ENCODE peak calls at places on chromosomes 3 and 15, in five cellular contexts. D, U, A, M and N are unnamed samples. For H3K4me1, the result is how much of the 10 kb centered on the place peaks cover.

GRCh38 chr15:69557340-69558137 is 104.9 kb downstream of the RPLP1 start:
- DNase-seq in U (no peak), A (no peak), D (no peak), M (no peak), N (peak)

GRCh38 chr3:43489918-43490317 is 131.9 kb downstream of the ANO10 start:
- DNase-seq in M (no peak), A (no peak), D (no peak), U (no peak), N (no peak)

GRCh38 chr3:54826255-54826691 is 101.6 kb downstream of the LRTM1 start:
- DNase-seq in U (no peak), M (no peak), D (no peak), A (no peak), N (no peak)

GRCh38 chr3:43773273-43774104 is 82.8 kb downstream of the ABHD5 start:
- DNase-seq in D (peak), U (peak), A (no peak), M (peak), N (no peak)

GRCh38 chr3:141663993-141664392 is 74.1 kb upstream of the RNF7 start:
- DNase-seq in D (no peak), A (no peak), U (peak), M (no peak), N (no peak)

GRCh38 chr3:12967751-12968209 is 105.4 kb downstream of the IQSEC1 start:
- DNase-seq in D (peak), U (peak), A (peak), M (peak), N (peak)

GRCh38 chr15:58875343-58875742 is 58.1 kb downstream of the SLTM start:
- DNase-seq in U (no peak), M (no peak), D (no peak), A (no peak), N (no peak)

GRCh38 chr3:195257454-195258448 is 13.2 kb downstream of the XXYLT1 start:
- DNase-seq in U (no peak), M (no peak), A (no peak), D (no peak), N (peak)

GRCh38 chr15:68781766-68782588 is 38.7 kb downstream of the ANP32A start:
- DNase-seq in U (no peak), A (no peak), D (peak), M (peak), N (no peak)

GRCh38 chr3:15804553-15805095 is 6.8 kb upstream of the ANKRD28 start:
- DNase-seq in D (no peak), A (no peak), U (no peak), M (no peak), N (no peak)

GRCh38 chr3:115704661-115705338 is 81.5 kb downstream of the GAP43 start:
- DNase-seq in D (no peak), M (no peak), A (no peak), U (no peak), N (no peak)

GRCh38 chr3:12323237-12323636 is 34.4 kb downstream of the PPARG start:
- DNase-seq in M (no peak), D (no peak), U (no peak), A (no peak), N (no peak)

GRCh38 chr3:32392530-32393302 is 1.1 kb downstream of the CMTM7 start:
- DNase-seq in D (peak), M (no peak), A (peak), U (no peak), N (peak)

GRCh38 chr3:75332784-75333183 is 331.3 kb upstream of the FRG2C start:
- DNase-seq in D (no peak), M (no peak), U (no peak), A (no peak), N (peak)

GRCh38 chr3:197367081-197367780 is 68.8 kb upstream of the DLG1 start:
- DNase-seq in M (no peak), D (no peak), A (no peak), U (no peak), N (peak)

GRCh38 chr15:81199031-81199779 is 2.5 kb downstream of the IL16 start:
- DNase-seq in D (no peak), A (no peak), U (no peak), M (no peak), N (no peak)

GRCh38 chr3:174786825-174787224 is 72.3 kb upstream of the NAALADL2 start:
- DNase-seq in U (no peak), A (no peak), M (no peak), D (no peak), N (no peak)

GRCh38 chr3:186965141-186965879 is 35.0 kb downstream of the ST6GAL1 start:
- DNase-seq in M (peak), U (no peak), D (no peak), A (no peak), N (no peak)

GRCh38 chr3:176795897-176796296 is 401.4 kb downstream of the TBL1XR1 start:
- DNase-seq in M (no peak), U (no peak), D (no peak), A (no peak), N (no peak)

GRCh38 chr3:125043599-125044151 is 12.1 kb downstream of the HEG1 start:
- DNase-seq in D (peak), U (peak), M (no peak), A (no peak), N (no peak)

GRCh38 chr15:62899090-62899493 is 143.5 kb upstream of the TPM1 start:
- DNase-seq in A (no peak), U (peak), M (no peak), D (no peak), N (peak)

GRCh38 chr3:113501597-113501996 is 13.4 kb downstream of the SPICE1 start:
- DNase-seq in U (no peak), D (no peak), A (no peak), M (no peak), N (no peak)

GRCh38 chr15:83092309-83092976 is 15.0 kb upstream of the TM6SF1 start:
- DNase-seq in M (no peak), A (no peak), U (peak), D (no peak), N (no peak)

GRCh38 chr15:92643849-92644815 is 11.4 kb downstream of the FAM174B start:
- DNase-seq in U (no peak), M (no peak), A (no peak), D (no peak), N (no peak)
- H3K4me1 ChIP-seq in U (under half), M (under half), A (under half), D (under half), N (under half)

DNA sequence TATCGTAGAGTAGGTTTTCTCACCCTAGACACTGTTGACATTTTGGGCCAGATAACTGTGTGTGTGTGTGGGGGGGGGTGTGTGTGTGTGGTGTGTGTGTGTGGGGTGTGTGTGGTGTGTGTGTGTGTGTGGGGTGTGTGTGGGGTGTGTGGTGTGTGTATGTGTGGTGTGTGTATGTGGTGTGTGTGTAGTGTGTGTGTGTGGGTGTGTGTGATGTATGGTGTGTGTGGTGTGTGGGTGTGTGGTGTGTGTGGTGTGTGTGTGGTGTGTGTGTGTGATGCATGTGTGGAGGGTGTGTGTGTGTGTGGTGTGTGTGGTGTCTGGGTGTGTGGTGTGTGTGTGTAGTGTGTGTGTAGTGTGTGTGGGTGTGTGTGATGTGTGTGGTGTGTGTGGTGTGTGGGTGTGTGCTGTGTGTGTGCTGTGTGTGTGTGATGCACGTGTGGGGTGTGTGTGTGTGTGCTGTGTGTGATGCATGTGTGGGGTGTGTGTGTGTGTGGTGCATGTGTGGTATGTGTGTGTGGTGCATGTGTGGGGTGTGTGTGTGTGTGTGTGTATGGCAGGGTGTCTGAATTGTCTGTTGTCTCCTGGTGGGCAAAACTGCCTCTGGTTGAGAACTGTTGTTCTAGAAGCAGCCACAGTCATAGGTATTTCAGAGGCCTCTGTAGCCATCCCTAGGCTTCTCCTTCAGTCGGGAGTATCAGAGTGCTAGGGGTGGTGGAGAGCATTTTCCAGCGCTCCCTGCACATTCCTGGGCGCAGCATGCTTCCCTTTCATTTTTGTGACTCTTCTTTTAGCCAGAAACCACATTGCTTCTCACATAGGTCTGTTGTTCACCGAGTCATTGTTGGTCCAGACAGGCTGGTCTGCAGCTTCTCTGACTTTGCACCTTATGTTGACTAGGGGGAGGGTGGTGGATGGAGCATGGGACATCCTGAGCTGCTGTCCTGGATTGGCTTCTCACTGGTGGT is 84.4 kb downstream of the THSD4 start:
- DNase-seq in U (no peak), A (no peak), M (no peak), D (no peak), N (no peak)
- H3K27ac ChIP-seq in U (peak), A (no peak), M (no peak), D (peak), N (no peak)

GRCh38 chr15:64846246-64846645 is 4.5 kb downstream of the PLEKHO2 start:
- DNase-seq in A (no peak), U (no peak), D (no peak), M (no peak), N (no peak)
- H3K4me1 ChIP-seq in A (half or more), U (under half), D (under half), M (under half), N (under half)

DNA sequence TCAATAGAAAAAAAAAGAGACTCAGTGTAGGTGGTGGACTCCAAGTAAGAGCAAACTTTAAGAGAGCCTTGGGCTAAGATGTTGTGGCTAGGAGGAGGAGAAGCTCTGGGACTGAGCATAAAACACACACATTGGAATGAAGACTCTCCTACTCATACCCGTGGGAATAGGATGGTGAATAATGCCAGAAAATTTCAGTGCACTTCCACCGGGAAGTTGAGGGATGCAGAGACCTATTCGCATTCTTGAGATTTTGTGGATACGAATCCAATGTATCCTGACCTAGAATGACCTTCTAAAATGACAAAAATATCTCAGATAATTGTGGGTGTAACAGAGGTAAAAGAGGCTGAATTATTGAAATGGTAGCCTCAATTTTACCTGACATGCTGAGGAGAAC is 388.7 kb upstream of the SGO1 start:
- DNase-seq in U (no peak), A (no peak), M (no peak), D (no peak), N (no peak)
- H3K27ac ChIP-seq in U (no peak), A (no peak), M (no peak), D (no peak), N (peak)

GRCh38 chr3:81761904-81762565 is 590 bp upstream of the GBE1 start:
- DNase-seq in D (no peak), M (no peak), A (no peak), U (peak), N (no peak)

GRCh38 chr3:81758275-81758674 is 3.2 kb downstream of the GBE1 start:
- DNase-seq in A (no peak), D (no peak), U (no peak), M (no peak), N (peak)

GRCh38 chr3:81760924-81761903 is at the start of gene GBE1:
- DNase-seq in M (peak), D (peak), A (peak), U (peak), N (peak)

GRCh38 chr3:81764665-81765064 is 3.2 kb upstream of the GBE1 start:
- DNase-seq in A (no peak), M (no peak), U (no peak), D (no peak), N (peak)

GRCh38 chr3:81760215-81760614 is 1.2 kb downstream of the GBE1 start:
- DNase-seq in A (no peak), M (no peak), D (no peak), U (no peak), N (no peak)
- H3K4me1 ChIP-seq in A (under half), M (under half), D (under half), U (under half), N (under half)

DNA sequence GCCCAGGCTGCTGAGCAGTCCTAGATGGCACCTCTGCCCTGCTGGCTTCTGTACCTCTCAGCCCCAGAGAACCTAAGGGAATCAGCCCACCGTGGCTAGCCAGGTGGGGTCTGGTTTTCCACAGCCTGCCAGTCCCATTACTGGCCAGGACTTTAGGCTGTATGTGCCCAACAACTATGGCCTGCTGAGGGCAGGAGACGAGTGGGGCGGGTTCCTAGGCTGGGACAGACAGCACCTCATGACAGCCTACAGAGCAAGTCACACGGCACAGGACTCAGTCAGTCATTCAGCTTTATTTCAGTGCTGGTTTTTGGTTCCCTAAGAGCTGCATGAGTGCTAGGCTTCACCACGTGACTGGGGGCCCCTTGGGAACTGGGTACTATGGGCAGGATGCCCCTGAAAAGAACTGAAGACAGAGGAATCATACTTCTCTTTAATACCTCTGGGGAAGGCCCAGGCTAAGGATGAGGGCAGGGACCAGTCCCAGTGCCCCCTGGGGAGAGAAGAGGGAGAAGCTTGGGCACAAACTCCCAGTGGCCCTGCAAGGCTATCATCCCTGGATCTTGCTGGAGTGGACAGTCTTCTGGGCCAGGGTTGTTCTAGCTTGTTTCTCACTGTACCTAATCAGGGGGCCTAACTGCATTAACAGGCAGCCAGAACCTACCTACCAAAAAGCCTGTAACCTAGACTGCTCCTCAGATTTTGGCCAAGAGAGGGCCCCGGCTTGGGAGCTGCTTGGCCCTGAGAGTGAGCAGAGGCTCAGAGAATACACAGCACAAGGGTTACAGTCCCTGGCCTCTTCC is 14.8 kb downstream of the CLK3 start:
- DNase-seq in A (no peak), M (peak), U (no peak), D (no peak), N (peak)
- H3K27ac ChIP-seq in A (no peak), M (no peak), U (no peak), D (no peak), N (peak)